ENCODE peak calls at places on chromosomes 4 and X, in five cellular contexts. One of them, this sample, is unnamed.

GRCh38 chr4:142112451-142112850 is 476.1 kb downstream of the IL15 start:
- DNase-seq in NCI-H1092 treated with DMSO at 0.1 percent for 48 hours: no peak
- DNase-seq in substantia nigra: no peak
- DNase-seq in IMR-90: peak; percentile 26
- DNase-seq in AG09309: no peak
- DNase-seq in this sample: no peak

GRCh38 chr4:92235741-92236140 is 68.0 kb upstream of the GRID2 start:
- DNase-seq in NCI-H1092 treated with DMSO at 0.1 percent for 48 hours: no peak
- DNase-seq in substantia nigra: no peak
- DNase-seq in IMR-90: peak; percentile 17
- DNase-seq in AG09309: no peak
- DNase-seq in this sample: peak; percentile 42

GRCh38 chr4:2402053-2402452 is 16.4 kb downstream of the ZFYVE28 start:
- DNase-seq in NCI-H1092 treated with DMSO at 0.1 percent for 48 hours: no peak
- DNase-seq in substantia nigra: peak; percentile 81
- DNase-seq in IMR-90: no peak
- DNase-seq in AG09309: no peak
- DNase-seq in this sample: peak; percentile 43

GRCh38 chr4:14783011-14783877 is 219.0 kb upstream of the CPEB2 start:
- DNase-seq in NCI-H1092 treated with DMSO at 0.1 percent for 48 hours: no peak
- DNase-seq in substantia nigra: no peak
- DNase-seq in IMR-90: peak; percentile 40
- DNase-seq in AG09309: no peak
- DNase-seq in this sample: no peak

GRCh38 chr4:162164881-162165528 is 1.2 kb upstream of the FSTL5 start:
- DNase-seq in NCI-H1092 treated with DMSO at 0.1 percent for 48 hours: no peak
- DNase-seq in substantia nigra: no peak
- DNase-seq in IMR-90: no peak
- DNase-seq in AG09309: no peak
- DNase-seq in this sample: no peak

GRCh38 chr4:48237996-48238645 is 31.5 kb downstream of the TEC start:
- DNase-seq in NCI-H1092 treated with DMSO at 0.1 percent for 48 hours: no peak
- DNase-seq in substantia nigra: no peak
- DNase-seq in IMR-90: peak; percentile 15
- DNase-seq in AG09309: no peak
- DNase-seq in this sample: no peak

GRCh38 chrX:41922694-41923171 is 621 bp downstream of the CASK start:
- DNase-seq in NCI-H1092 treated with DMSO at 0.1 percent for 48 hours: peak; percentile 43
- DNase-seq in substantia nigra: peak; percentile 5
- DNase-seq in IMR-90: no peak
- DNase-seq in AG09309: no peak
- DNase-seq in this sample: peak; percentile 39

GRCh38 chr4:6892190-6892908 is 17.3 kb upstream of the TBC1D14 start:
- DNase-seq in NCI-H1092 treated with DMSO at 0.1 percent for 48 hours: no peak
- DNase-seq in substantia nigra: peak; percentile 50
- DNase-seq in IMR-90: peak; percentile 79
- DNase-seq in AG09309: no peak
- DNase-seq in this sample: no peak

GRCh38 chr4:26731342-26731741 is 129.3 kb upstream of the STIM2 start:
- DNase-seq in NCI-H1092 treated with DMSO at 0.1 percent for 48 hours: no peak
- DNase-seq in substantia nigra: no peak
- DNase-seq in IMR-90: peak; percentile 41
- DNase-seq in AG09309: no peak
- DNase-seq in this sample: no peak

GRCh38 chr4:139331185-139331584 is 28.9 kb upstream of the NDUFC1 start:
- DNase-seq in NCI-H1092 treated with DMSO at 0.1 percent for 48 hours: no peak
- DNase-seq in substantia nigra: no peak
- DNase-seq in IMR-90: no peak
- DNase-seq in AG09309: no peak
- DNase-seq in this sample: no peak

GRCh38 chr4:3870567-3870962 is 104.4 kb downstream of the ADRA2C start:
- DNase-seq in NCI-H1092 treated with DMSO at 0.1 percent for 48 hours: no peak
- DNase-seq in substantia nigra: no peak
- DNase-seq in IMR-90: no peak
- DNase-seq in AG09309: no peak
- DNase-seq in this sample: no peak

GRCh38 chr4:71294301-71294700 is 44.5 kb upstream of the SLC4A4 start:
- DNase-seq in NCI-H1092 treated with DMSO at 0.1 percent for 48 hours: no peak
- DNase-seq in substantia nigra: no peak
- DNase-seq in IMR-90: peak; percentile 78
- DNase-seq in AG09309: no peak
- DNase-seq in this sample: no peak

GRCh38 chr4:26573389-26573794 is 10.5 kb upstream of the TBC1D19 start:
- DNase-seq in NCI-H1092 treated with DMSO at 0.1 percent for 48 hours: no peak
- DNase-seq in substantia nigra: no peak
- DNase-seq in IMR-90: peak; percentile 46
- DNase-seq in AG09309: no peak
- DNase-seq in this sample: no peak

GRCh38 chr4:156185514-156185913 is 231.8 kb upstream of the CTSO start:
- DNase-seq in NCI-H1092 treated with DMSO at 0.1 percent for 48 hours: no peak
- DNase-seq in substantia nigra: no peak
- DNase-seq in IMR-90: no peak
- DNase-seq in AG09309: no peak
- DNase-seq in this sample: no peak

GRCh38 chr4:40480291-40480690 is 145.2 kb downstream of the CHRNA9 start:
- DNase-seq in NCI-H1092 treated with DMSO at 0.1 percent for 48 hours: no peak
- DNase-seq in substantia nigra: no peak
- DNase-seq in IMR-90: no peak
- DNase-seq in AG09309: no peak
- DNase-seq in this sample: no peak

GRCh38 chrX:24153175-24153795 is 3.8 kb downstream of the ZFX start:
- DNase-seq in NCI-H1092 treated with DMSO at 0.1 percent for 48 hours: no peak
- DNase-seq in substantia nigra: no peak
- DNase-seq in IMR-90: no peak
- DNase-seq in AG09309: no peak
- DNase-seq in this sample: peak; percentile 36

GRCh38 chr4:15765910-15766703 is 12.0 kb upstream of the CD38 start:
- DNase-seq in NCI-H1092 treated with DMSO at 0.1 percent for 48 hours: no peak
- DNase-seq in substantia nigra: no peak
- DNase-seq in IMR-90: no peak
- DNase-seq in AG09309: no peak
- DNase-seq in this sample: no peak

GRCh38 chrX:65828599-65828998 is 161.1 kb downstream of the MSN start:
- DNase-seq in NCI-H1092 treated with DMSO at 0.1 percent for 48 hours: no peak
- DNase-seq in substantia nigra: no peak
- DNase-seq in IMR-90: no peak
- DNase-seq in AG09309: no peak
- DNase-seq in this sample: peak; percentile 7

GRCh38 chr4:83855044-83855443 is 319.1 kb downstream of the GPAT3 start:
- DNase-seq in NCI-H1092 treated with DMSO at 0.1 percent for 48 hours: no peak
- DNase-seq in substantia nigra: no peak
- DNase-seq in IMR-90: peak; percentile 98
- DNase-seq in AG09309: peak; percentile 71
- DNase-seq in this sample: no peak

GRCh38 chrX:55167124-55167523 is 53.0 kb upstream of the PAGE5 start:
- DNase-seq in NCI-H1092 treated with DMSO at 0.1 percent for 48 hours: no peak
- DNase-seq in substantia nigra: no peak
- DNase-seq in IMR-90: no peak
- DNase-seq in AG09309: no peak
- DNase-seq in this sample: no peak

GRCh38 chr4:39044947-39045734 is 12.9 kb upstream of the TMEM156 start:
- DNase-seq in NCI-H1092 treated with DMSO at 0.1 percent for 48 hours: no peak
- DNase-seq in substantia nigra: peak; percentile 48
- DNase-seq in IMR-90: no peak
- DNase-seq in AG09309: no peak
- DNase-seq in this sample: no peak

GRCh38 chrX:1205681-1206611 is 6.5 kb downstream of the CRLF2 start:
- DNase-seq in NCI-H1092 treated with DMSO at 0.1 percent for 48 hours: no peak
- DNase-seq in substantia nigra: no peak
- DNase-seq in IMR-90: peak; percentile 59
- DNase-seq in AG09309: peak; percentile 11
- DNase-seq in this sample: no peak

GRCh38 chrX:107429090-107429489 is 20.4 kb upstream of the FRMPD3 start:
- DNase-seq in NCI-H1092 treated with DMSO at 0.1 percent for 48 hours: peak; percentile 15
- DNase-seq in substantia nigra: no peak
- DNase-seq in IMR-90: peak; percentile 3
- DNase-seq in AG09309: no peak
- DNase-seq in this sample: no peak

GRCh38 chr4:98506462-98507132 is 151.8 kb downstream of the TSPAN5 start:
- DNase-seq in NCI-H1092 treated with DMSO at 0.1 percent for 48 hours: no peak
- DNase-seq in substantia nigra: no peak
- DNase-seq in IMR-90: no peak
- DNase-seq in AG09309: no peak
- DNase-seq in this sample: no peak

GRCh38 chrX:25968920-25969319 is 169.2 kb upstream of the MAGEB18 start:
- DNase-seq in NCI-H1092 treated with DMSO at 0.1 percent for 48 hours: peak; percentile 6
- DNase-seq in substantia nigra: no peak
- DNase-seq in IMR-90: no peak
- DNase-seq in AG09309: no peak
- DNase-seq in this sample: no peak

GRCh38 chr4:122758033-122758432 is 25.5 kb downstream of the BBS12 start:
- DNase-seq in NCI-H1092 treated with DMSO at 0.1 percent for 48 hours: peak; percentile 17
- DNase-seq in substantia nigra: no peak
- DNase-seq in IMR-90: peak; percentile 51
- DNase-seq in AG09309: no peak
- DNase-seq in this sample: peak; percentile 2

GRCh38 chr4:127209580-127210095 is 423.1 kb upstream of the INTU start:
- DNase-seq in NCI-H1092 treated with DMSO at 0.1 percent for 48 hours: no peak
- DNase-seq in substantia nigra: no peak
- DNase-seq in IMR-90: no peak
- DNase-seq in AG09309: no peak
- DNase-seq in this sample: no peak

GRCh38 chrX:153777261-153778090 is 3.4 kb upstream of the SRPK3 start:
- DNase-seq in NCI-H1092 treated with DMSO at 0.1 percent for 48 hours: no peak
- DNase-seq in substantia nigra: no peak
- DNase-seq in IMR-90: no peak
- DNase-seq in AG09309: no peak
- DNase-seq in this sample: no peak

GRCh38 chrX:109934935-109935334 is 68.0 kb upstream of the TMEM164 start:
- DNase-seq in NCI-H1092 treated with DMSO at 0.1 percent for 48 hours: no peak
- DNase-seq in substantia nigra: no peak
- DNase-seq in IMR-90: peak; percentile 11
- DNase-seq in AG09309: no peak
- DNase-seq in this sample: no peak

GRCh38 chr4:78437608-78438088 is 113.9 kb upstream of the ANXA3 start:
- DNase-seq in NCI-H1092 treated with DMSO at 0.1 percent for 48 hours: no peak
- DNase-seq in substantia nigra: no peak
- DNase-seq in IMR-90: no peak
- DNase-seq in AG09309: no peak
- DNase-seq in this sample: no peak

GRCh38 chr4:172986114-172986513 is 182.5 kb upstream of the GALNT7 start:
- DNase-seq in NCI-H1092 treated with DMSO at 0.1 percent for 48 hours: no peak
- DNase-seq in substantia nigra: no peak
- DNase-seq in IMR-90: no peak
- DNase-seq in AG09309: no peak
- DNase-seq in this sample: peak; percentile 1

GRCh38 chrX:35622021-35622420 is 176.1 kb upstream of the MAGEB16 start:
- DNase-seq in NCI-H1092 treated with DMSO at 0.1 percent for 48 hours: no peak
- DNase-seq in substantia nigra: no peak
- DNase-seq in IMR-90: no peak
- DNase-seq in AG09309: no peak
- DNase-seq in this sample: no peak

GRCh38 chr4:181877329-181877848 is 365.8 kb upstream of the TENM3 start:
- DNase-seq in NCI-H1092 treated with DMSO at 0.1 percent for 48 hours: no peak
- DNase-seq in substantia nigra: no peak
- DNase-seq in IMR-90: peak; percentile 95
- DNase-seq in AG09309: no peak
- DNase-seq in this sample: no peak

GRCh38 chr4:7530026-7530562 is 95.4 kb upstream of the PSAPL1 start:
- DNase-seq in NCI-H1092 treated with DMSO at 0.1 percent for 48 hours: no peak
- DNase-seq in substantia nigra: no peak
- DNase-seq in IMR-90: no peak
- DNase-seq in AG09309: no peak
- DNase-seq in this sample: no peak

GRCh38 chr4:68476191-68476590 is 28.9 kb downstream of the TMPRSS11E start:
- DNase-seq in NCI-H1092 treated with DMSO at 0.1 percent for 48 hours: no peak
- DNase-seq in substantia nigra: no peak
- DNase-seq in IMR-90: no peak
- DNase-seq in AG09309: no peak
- DNase-seq in this sample: no peak

GRCh38 chr4:5812506-5813229 is 80.2 kb downstream of the CRMP1 start:
- DNase-seq in NCI-H1092 treated with DMSO at 0.1 percent for 48 hours: peak; percentile 61
- DNase-seq in substantia nigra: no peak
- DNase-seq in IMR-90: peak; percentile 80
- DNase-seq in AG09309: peak; percentile 42
- DNase-seq in this sample: peak; percentile 57

GRCh38 chrX:150155396-150156048 is 207.6 kb upstream of the MAMLD1 start:
- DNase-seq in NCI-H1092 treated with DMSO at 0.1 percent for 48 hours: no peak
- DNase-seq in substantia nigra: no peak
- DNase-seq in IMR-90: peak; percentile 55
- DNase-seq in AG09309: peak; percentile 28
- DNase-seq in this sample: no peak

GRCh38 chr4:1199556-1200331 is 27.4 kb upstream of the SPON2 start:
- DNase-seq in NCI-H1092 treated with DMSO at 0.1 percent for 48 hours: no peak
- DNase-seq in substantia nigra: no peak
- DNase-seq in IMR-90: no peak
- DNase-seq in AG09309: no peak
- DNase-seq in this sample: no peak

GRCh38 chrX:126509917-126510316 is 42.7 kb downstream of the DCAF12L1 start:
- DNase-seq in NCI-H1092 treated with DMSO at 0.1 percent for 48 hours: no peak
- DNase-seq in substantia nigra: no peak
- DNase-seq in IMR-90: no peak
- DNase-seq in AG09309: no peak
- DNase-seq in this sample: no peak